ENCODE peak calls at places on chromosomes 7 and 10, in eight cellular contexts. T is heart left ventricle, Z is foreskin fibroblast, Q is coronary artery, Y is stomach, X is fibroblast of the aortic adventitia, L is heart right ventricle, M is fibroblast of lung. E is an unnamed sample.

GRCh38 chr7:47653550-47654351 is 71.8 kb upstream of the TNS3 start:
- DNase-seq in Y (no peak), Z (no peak), L (no peak), M (peak), X (peak), Q (no peak), T (no peak), E (no peak)

GRCh38 chr10:30645340-30645827 is 15.8 kb upstream of the LYZL2 start:
- DNase-seq in M (peak), L (peak), Q (no peak), T (peak), Z (peak), Y (no peak), X (peak), E (no peak)

GRCh38 chr10:51733061-51733460 is 33.7 kb upstream of the CSTF2T start:
- DNase-seq in Q (no peak), Z (peak), T (no peak), M (peak), L (no peak), Y (no peak), X (peak), E (no peak)

GRCh38 chr10:124689911-124690498 is 54.2 kb downstream of the FAM53B start:
- DNase-seq in Q (no peak), L (no peak), X (no peak), Y (no peak), Z (no peak), M (no peak), T (no peak), E (no peak)

GRCh38 chr7:23184709-23185354 is 3.0 kb downstream of the NUP42 start:
- DNase-seq in Y (no peak), X (peak), Q (no peak), Z (peak), L (peak), M (peak), T (peak), E (no peak)

GRCh38 chr7:82327898-82328297 is 115.7 kb downstream of the CACNA2D1 start:
- DNase-seq in T (no peak), Y (no peak), L (no peak), Z (no peak), X (no peak), Q (no peak), M (no peak), E (no peak)

GRCh38 chr10:75730847-75731246 is 299.4 kb downstream of the LRMDA start:
- DNase-seq in M (no peak), X (no peak), T (no peak), Y (no peak), L (no peak), Z (no peak), Q (no peak), E (no peak)

GRCh38 chr7:41538810-41539724 is 163.8 kb downstream of the INHBA start:
- DNase-seq in L (no peak), X (peak), M (peak), Y (no peak), Z (no peak), Q (no peak), T (no peak), E (no peak)

GRCh38 chr7:34277801-34278195 is 372.5 kb downstream of the BMPER start:
- DNase-seq in L (no peak), T (no peak), X (peak), Y (no peak), M (no peak), Z (no peak), Q (no peak), E (no peak)

GRCh38 chr7:93547716-93548115 is 26.8 kb downstream of the CALCR start:
- DNase-seq in Z (no peak), T (no peak), M (no peak), Y (no peak), Q (no peak), X (no peak), L (no peak), E (no peak)
- TF ChIP-seq CTCF in Z (no peak), T (no peak), M (no peak), Y (no peak), Q (no peak), X (no peak), L (no peak), E (no peak)

DNA sequence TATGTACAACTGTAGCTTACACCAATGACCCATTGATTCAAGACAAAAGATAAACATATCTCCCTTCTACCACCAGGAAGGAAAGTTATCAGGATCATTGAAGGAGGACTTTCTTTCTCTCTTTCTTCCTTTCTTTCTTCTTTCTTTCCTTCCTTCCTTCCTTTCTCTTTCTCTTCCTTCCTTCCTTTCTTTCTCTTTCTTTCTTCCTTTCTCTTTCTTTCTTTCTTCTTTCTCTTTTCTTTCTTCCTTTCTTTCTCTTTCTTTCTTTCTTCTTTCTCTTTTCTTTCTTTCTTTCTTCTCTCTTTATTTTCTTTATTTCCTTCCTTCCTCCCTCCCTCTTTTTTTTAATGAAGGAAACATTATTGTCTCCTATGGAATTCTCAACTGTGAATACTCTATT is 10.6 kb upstream of the OR2A2 start:
- DNase-seq in Y (no peak), X (no peak), L (no peak), T (no peak), Z (no peak), M (no peak), Q (no peak), E (no peak)
- TF ChIP-seq CTCF in Y (no peak), X (no peak), L (no peak), T (no peak), Z (no peak), M (no peak), Q (no peak), E (no peak)

DNA sequence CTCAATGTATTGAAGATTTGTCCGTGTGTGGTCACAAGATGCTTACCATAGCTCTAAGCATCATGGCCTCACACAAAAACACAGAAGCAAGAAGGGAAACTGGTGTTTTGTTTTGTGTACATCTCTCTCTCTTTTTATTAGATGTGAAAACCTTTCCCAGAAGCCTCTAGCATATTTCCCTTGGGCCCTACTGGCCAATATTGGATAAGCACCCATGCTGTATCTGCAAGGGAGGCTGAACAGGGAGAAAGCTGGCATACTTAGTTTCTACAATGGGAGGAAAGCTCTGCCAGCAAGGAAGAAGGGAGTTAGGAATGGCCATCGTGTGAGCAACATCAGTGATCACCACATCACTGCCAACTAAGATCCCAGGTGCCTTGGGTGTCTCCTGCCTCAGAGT is 9.6 kb upstream of the NAMPT start:
- DNase-seq in M (no peak), Q (no peak), X (no peak), Z (no peak), L (no peak), T (no peak), Y (no peak), E (no peak)
- TF ChIP-seq CTCF in M (peak), Q (no peak), X (peak), Z (no peak), L (no peak), T (no peak), Y (no peak), E (no peak)

DNA sequence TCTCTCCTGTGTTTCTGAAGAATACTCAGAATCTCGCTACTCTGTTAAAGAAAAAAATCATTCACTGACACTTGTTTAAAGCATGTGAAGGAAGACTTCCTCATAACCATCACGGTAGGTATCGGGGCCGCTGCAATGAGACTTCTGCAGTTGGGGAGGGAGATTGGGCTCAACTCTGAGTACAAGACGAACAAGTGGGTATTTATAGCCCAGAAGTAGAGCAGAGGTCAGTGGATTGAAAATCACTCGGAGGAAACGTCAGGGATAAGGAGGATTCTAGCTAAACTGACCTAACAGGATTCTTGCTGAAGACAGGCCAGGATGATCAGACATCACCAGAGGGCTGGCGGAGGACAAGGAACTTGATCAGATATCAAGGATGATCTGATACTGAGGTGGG is 33.3 kb downstream of the ITPRIP start:
- DNase-seq in L (no peak), X (no peak), Z (no peak), T (no peak), Q (peak), Y (no peak), M (peak), E (no peak)
- TF ChIP-seq CTCF in L (no peak), X (no peak), Z (no peak), T (no peak), Q (no peak), Y (no peak), M (no peak), E (no peak)

DNA sequence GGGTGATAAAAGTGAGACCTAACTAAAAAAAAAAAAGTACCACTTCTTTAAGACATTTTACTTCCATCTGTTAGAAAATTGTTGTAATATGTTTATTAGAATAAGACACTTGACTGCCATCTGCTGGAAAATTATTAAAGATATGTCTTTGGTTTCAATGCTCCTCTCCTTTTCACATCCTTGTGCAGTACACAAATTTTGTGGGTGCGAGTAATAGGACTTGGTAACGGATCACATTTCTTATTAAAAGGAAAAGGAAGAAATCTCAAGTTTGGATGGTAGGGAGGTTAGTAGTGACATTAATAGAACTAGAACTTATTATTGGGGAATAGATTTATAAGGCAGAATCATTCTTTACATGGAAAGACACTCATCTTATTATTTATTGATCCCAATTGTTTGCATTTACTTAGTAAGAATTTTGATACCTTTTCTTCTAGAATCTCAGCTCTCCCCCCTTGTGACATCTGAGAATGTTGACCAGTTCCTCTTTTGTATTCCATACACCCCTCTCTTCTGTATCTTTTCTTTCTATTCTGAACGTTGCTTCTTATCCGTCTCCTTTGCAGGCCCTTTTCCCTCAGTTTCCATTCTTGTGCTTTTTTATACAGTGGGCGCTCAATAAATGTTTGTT is 43.0 kb upstream of the RPA3 start:
- DNase-seq in L (no peak), Z (peak), M (peak), Y (no peak), X (peak), Q (no peak), T (no peak), E (no peak)
- TF ChIP-seq CTCF in L (peak), Z (peak), M (peak), Y (no peak), X (peak), Q (no peak), T (peak), E (peak)

GRCh38 chr10:100519321-100520051 is at the start of gene SEC31B:
- DNase-seq in Y (peak), Q (no peak), Z (no peak), T (peak), M (no peak), X (no peak), L (peak), E (no peak)
- TF ChIP-seq CTCF in Y (no peak), Q (no peak), Z (no peak), T (no peak), M (no peak), X (no peak), L (no peak), E (no peak)

GRCh38 chr10:62426600-62426999 is 52.4 kb downstream of the ZNF365 start:
- DNase-seq in M (no peak), L (no peak), Y (no peak), X (no peak), Q (no peak), T (no peak), Z (no peak), E (no peak)

GRCh38 chr10:62426086-62426485 is 51.9 kb downstream of the ZNF365 start:
- DNase-seq in X (peak), Z (no peak), T (no peak), L (no peak), M (no peak), Y (no peak), Q (no peak), E (no peak)

GRCh38 chr10:62422068-62422590 is 48.0 kb downstream of the ZNF365 start:
- DNase-seq in Y (no peak), T (no peak), Q (no peak), L (no peak), X (peak), Z (peak), M (peak), E (no peak)

GRCh38 chr10:62424026-62424425 is 49.9 kb downstream of the ZNF365 start:
- DNase-seq in L (no peak), Q (no peak), X (no peak), M (peak), Y (no peak), T (no peak), Z (no peak), E (no peak)
- TF ChIP-seq CTCF in L (no peak), Q (no peak), X (no peak), M (no peak), Y (no peak), T (no peak), Z (no peak), E (peak)

GRCh38 chr7:131692131-131692960 is 135.9 kb upstream of the PODXL start:
- DNase-seq in T (peak), L (peak), Y (peak), Q (no peak), X (peak), Z (peak), M (peak), E (peak)
- TF ChIP-seq CTCF in T (peak), L (peak), Y (no peak), Q (peak), X (peak), Z (peak), M (peak), E (peak)